ENCODE peak calls at places on chromosomes 3 and 15, in nine cellular contexts. One of them, this sample, is unnamed.
A peak's percentile ranks its signal among the peaks of the same experiment; 100 is the strongest.

GRCh38 chr3:141684758-141685157 is 53.3 kb upstream of the RNF7 start:
- DNase-seq in IMR-90: no peak
- DNase-seq in body of pancreas: no peak
- DNase-seq in A549: no peak
- DNase-seq in upper lobe of left lung: no peak
- DNase-seq in NB4: no peak
- DNase-seq in breast epithelium: no peak
- DNase-seq in transverse colon: no peak
- DNase-seq in heart left ventricle: no peak
- DNase-seq in this sample: no peak

GRCh38 chr3:174193559-174193958 is 665.6 kb upstream of the NAALADL2 start:
- DNase-seq in IMR-90: peak; percentile 56
- DNase-seq in body of pancreas: no peak
- DNase-seq in A549: no peak
- DNase-seq in upper lobe of left lung: no peak
- DNase-seq in NB4: no peak
- DNase-seq in breast epithelium: no peak
- DNase-seq in transverse colon: no peak
- DNase-seq in heart left ventricle: no peak
- DNase-seq in this sample: no peak

GRCh38 chr15:72481015-72481659 is 7.0 kb downstream of the ARIH1 start:
- DNase-seq in IMR-90: no peak
- DNase-seq in body of pancreas: no peak
- DNase-seq in A549: no peak
- DNase-seq in upper lobe of left lung: no peak
- DNase-seq in NB4: no peak
- DNase-seq in breast epithelium: no peak
- DNase-seq in transverse colon: no peak
- DNase-seq in heart left ventricle: no peak
- DNase-seq in this sample: no peak

GRCh38 chr3:26293351-26293750 is 329.2 kb upstream of the LRRC3B start:
- DNase-seq in IMR-90: no peak
- DNase-seq in body of pancreas: no peak
- DNase-seq in A549: no peak
- DNase-seq in upper lobe of left lung: no peak
- DNase-seq in NB4: no peak
- DNase-seq in breast epithelium: no peak
- DNase-seq in transverse colon: no peak
- DNase-seq in heart left ventricle: no peak
- DNase-seq in this sample: no peak

GRCh38 chr3:181906338-181906737 is 194.6 kb downstream of the SOX2 start:
- DNase-seq in IMR-90: no peak
- DNase-seq in body of pancreas: no peak
- DNase-seq in A549: no peak
- DNase-seq in upper lobe of left lung: no peak
- DNase-seq in NB4: no peak
- DNase-seq in breast epithelium: no peak
- DNase-seq in transverse colon: no peak
- DNase-seq in heart left ventricle: no peak
- DNase-seq in this sample: no peak

GRCh38 chr3:127081001-127081720 is 98.2 kb downstream of the PLXNA1 start:
- DNase-seq in IMR-90: no peak
- DNase-seq in body of pancreas: no peak
- DNase-seq in A549: no peak
- DNase-seq in upper lobe of left lung: no peak
- DNase-seq in NB4: no peak
- DNase-seq in breast epithelium: no peak
- DNase-seq in transverse colon: no peak
- DNase-seq in heart left ventricle: no peak
- DNase-seq in this sample: no peak

GRCh38 chr3:31180274-31180673 is 285.8 kb upstream of the GADL1 start:
- DNase-seq in IMR-90: no peak
- DNase-seq in body of pancreas: no peak
- DNase-seq in A549: no peak
- DNase-seq in upper lobe of left lung: no peak
- DNase-seq in NB4: no peak
- DNase-seq in breast epithelium: no peak
- DNase-seq in transverse colon: no peak
- DNase-seq in heart left ventricle: no peak
- DNase-seq in this sample: no peak

GRCh38 chr3:14871456-14872200 is 52.9 kb downstream of the FGD5 start:
- DNase-seq in IMR-90: no peak
- DNase-seq in body of pancreas: no peak
- DNase-seq in A549: no peak
- DNase-seq in upper lobe of left lung: no peak
- DNase-seq in NB4: no peak
- DNase-seq in breast epithelium: no peak
- DNase-seq in transverse colon: no peak
- DNase-seq in heart left ventricle: no peak
- DNase-seq in this sample: no peak

GRCh38 chr3:113594066-113594465 is 61.7 kb downstream of the SIDT1 start:
- DNase-seq in IMR-90: no peak
- DNase-seq in body of pancreas: no peak
- DNase-seq in A549: no peak
- DNase-seq in upper lobe of left lung: no peak
- DNase-seq in NB4: no peak
- DNase-seq in breast epithelium: no peak
- DNase-seq in transverse colon: no peak
- DNase-seq in heart left ventricle: no peak
- DNase-seq in this sample: peak; percentile 26

GRCh38 chr3:40524571-40525285 is at the start of gene ZNF621:
- DNase-seq in IMR-90: peak; percentile 79
- DNase-seq in body of pancreas: peak; percentile 93
- DNase-seq in A549: peak; percentile 87
- DNase-seq in upper lobe of left lung: peak; percentile 94
- DNase-seq in NB4: peak; percentile 89
- DNase-seq in breast epithelium: peak; percentile 90
- DNase-seq in transverse colon: peak; percentile 94
- DNase-seq in heart left ventricle: peak; percentile 94
- DNase-seq in this sample: peak; percentile 86

GRCh38 chr15:28886431-28887343 is 913 bp downstream of the APBA2 start:
- DNase-seq in IMR-90: no peak
- DNase-seq in body of pancreas: no peak
- DNase-seq in A549: no peak
- DNase-seq in upper lobe of left lung: no peak
- DNase-seq in NB4: no peak
- DNase-seq in breast epithelium: no peak
- DNase-seq in transverse colon: no peak
- DNase-seq in heart left ventricle: no peak
- DNase-seq in this sample: no peak

GRCh38 chr3:177050466-177051237 is 146.6 kb downstream of the TBL1XR1 start:
- DNase-seq in IMR-90: peak; percentile 64
- DNase-seq in body of pancreas: no peak
- DNase-seq in A549: peak; percentile 45
- DNase-seq in upper lobe of left lung: no peak
- DNase-seq in NB4: peak; percentile 43
- DNase-seq in breast epithelium: no peak
- DNase-seq in transverse colon: no peak
- DNase-seq in heart left ventricle: no peak
- DNase-seq in this sample: no peak

DNA sequence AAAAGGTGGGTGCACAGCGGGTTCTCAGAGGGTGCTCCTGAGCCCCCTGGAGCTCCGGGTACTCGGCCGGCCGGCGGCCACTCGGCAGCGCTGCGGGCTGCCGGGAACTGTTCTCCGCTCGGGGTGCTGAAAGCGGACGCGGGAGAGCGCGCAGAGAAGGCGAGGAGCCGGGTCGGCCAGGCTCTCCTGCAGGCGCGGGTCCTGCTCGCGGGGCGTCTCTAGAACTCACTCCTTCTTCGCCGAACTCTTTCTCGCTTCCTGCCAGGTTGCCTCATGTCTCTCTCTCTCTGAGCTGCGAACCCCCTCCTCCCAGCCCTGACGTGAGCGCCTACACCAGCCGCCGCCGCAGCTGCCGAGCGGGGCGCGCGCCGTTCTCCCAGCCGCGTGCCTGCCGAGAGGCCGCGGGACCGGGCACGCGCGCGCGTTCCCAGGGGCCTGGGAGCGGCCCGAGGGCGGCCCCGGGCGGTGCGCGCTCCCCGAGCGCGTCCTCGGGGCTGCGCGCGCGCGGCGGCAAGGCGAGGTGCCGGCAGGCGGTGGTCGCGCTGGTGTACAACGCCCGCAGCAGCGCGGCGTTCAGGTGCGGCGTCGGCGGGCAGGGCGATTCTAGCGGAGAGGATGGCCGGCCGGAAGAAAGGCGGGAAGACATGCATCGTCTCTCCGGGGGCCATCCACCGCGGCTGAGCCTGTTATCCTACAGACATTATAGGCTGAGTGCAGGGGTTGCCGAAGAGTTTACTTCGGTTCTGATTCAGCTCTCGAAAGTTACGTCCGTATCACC is at the start of gene PEX5L:
- DNase-seq in IMR-90: peak; percentile 15
- DNase-seq in body of pancreas: peak; percentile 77
- DNase-seq in A549: no peak
- DNase-seq in upper lobe of left lung: peak; percentile 27
- DNase-seq in NB4: peak; percentile 12
- DNase-seq in breast epithelium: peak; percentile 53
- DNase-seq in transverse colon: no peak
- DNase-seq in heart left ventricle: peak; percentile 27
- DNase-seq in this sample: no peak
- H3K4me3 ChIP-seq in IMR-90: peak within 1 kb of the TSS; percentile 25
- H3K4me3 ChIP-seq in body of pancreas: peak within 1 kb of the TSS; percentile 9
- H3K4me3 ChIP-seq in A549: no peak within 1 kb of the TSS
- H3K4me3 ChIP-seq in upper lobe of left lung: no peak within 1 kb of the TSS
- H3K4me3 ChIP-seq in NB4: no peak within 1 kb of the TSS
- H3K4me3 ChIP-seq in breast epithelium: no peak within 1 kb of the TSS
- H3K4me3 ChIP-seq in transverse colon: no peak within 1 kb of the TSS
- H3K4me3 ChIP-seq in heart left ventricle: peak within 1 kb of the TSS; percentile 29
- H3K4me3 ChIP-seq in this sample: no peak within 1 kb of the TSS

GRCh38 chr3:196048922-196049566 is 32.8 kb downstream of the TFRC start:
- DNase-seq in IMR-90: no peak
- DNase-seq in body of pancreas: no peak
- DNase-seq in A549: no peak
- DNase-seq in upper lobe of left lung: no peak
- DNase-seq in NB4: no peak
- DNase-seq in breast epithelium: no peak
- DNase-seq in transverse colon: no peak
- DNase-seq in heart left ventricle: no peak
- DNase-seq in this sample: no peak
- TF ChIP-seq POLR2A in IMR-90: no peak
- TF ChIP-seq POLR2A in body of pancreas: no peak
- TF ChIP-seq POLR2A in A549: no peak
- TF ChIP-seq POLR2A in upper lobe of left lung: no peak
- TF ChIP-seq POLR2A in NB4: no peak
- TF ChIP-seq POLR2A in breast epithelium: no peak
- TF ChIP-seq POLR2A in transverse colon: no peak
- TF ChIP-seq POLR2A in heart left ventricle: no peak
- TF ChIP-seq POLR2A in this sample: no peak

DNA sequence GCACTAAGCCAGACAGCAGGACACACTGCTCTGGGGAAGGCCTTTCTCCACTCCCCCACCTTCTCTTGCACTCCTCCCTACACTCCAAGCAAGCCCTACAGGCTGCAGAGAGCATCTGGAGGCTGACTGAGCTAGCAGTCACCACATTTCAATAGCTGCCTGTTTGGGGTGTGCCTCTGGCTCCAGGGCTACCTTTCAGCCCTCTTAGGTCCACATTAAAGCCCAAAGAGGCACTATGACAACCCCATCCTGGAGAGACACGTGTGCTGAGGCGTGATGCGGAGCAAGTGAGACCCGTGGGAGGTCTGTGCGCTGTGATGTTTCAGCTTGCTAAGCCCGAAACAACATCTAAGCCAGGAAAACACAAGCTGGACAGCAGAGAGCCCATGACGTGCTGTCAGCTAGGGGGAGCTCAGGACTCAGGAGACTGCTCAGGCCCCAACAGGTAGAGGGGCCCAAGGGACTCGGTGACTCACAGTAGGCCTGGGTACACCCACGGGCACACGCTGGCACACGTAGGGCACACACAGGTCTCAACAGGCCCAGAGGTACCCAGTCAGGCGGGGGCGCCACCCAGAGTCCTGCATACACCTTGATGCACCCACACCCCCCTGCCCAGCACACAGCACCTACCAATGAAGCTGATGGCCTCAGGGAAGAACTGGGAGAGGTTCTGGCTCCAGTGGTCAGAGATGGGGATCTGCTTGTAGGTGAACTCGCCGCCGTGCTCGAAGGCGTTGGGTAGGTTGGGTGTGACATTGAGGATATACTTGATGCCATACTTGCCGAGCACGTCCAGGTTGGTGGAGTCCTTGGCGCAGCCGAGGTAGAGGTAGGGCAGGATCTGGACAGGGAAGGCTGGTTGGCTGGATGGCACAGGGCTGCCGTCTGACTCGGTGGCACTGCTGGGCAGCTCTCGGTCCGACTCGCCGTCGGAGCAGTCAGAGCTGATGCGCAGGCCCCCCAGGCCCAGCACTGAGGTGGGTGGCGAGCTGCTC is 2.8 kb downstream of the DUSP7 start:
- DNase-seq in IMR-90: peak; percentile 29
- DNase-seq in body of pancreas: peak; percentile 16
- DNase-seq in A549: no peak
- DNase-seq in upper lobe of left lung: peak; percentile 56
- DNase-seq in NB4: peak; percentile 76
- DNase-seq in breast epithelium: no peak
- DNase-seq in transverse colon: no peak
- DNase-seq in heart left ventricle: peak; percentile 41
- DNase-seq in this sample: peak; percentile 66
- H3K4me3 ChIP-seq in IMR-90: no peak overlapping the region
- H3K4me3 ChIP-seq in body of pancreas: no peak overlapping the region
- H3K4me3 ChIP-seq in A549: no peak overlapping the region
- H3K4me3 ChIP-seq in upper lobe of left lung: no peak overlapping the region
- H3K4me3 ChIP-seq in NB4: peak overlapping the region; percentile 91
- H3K4me3 ChIP-seq in breast epithelium: peak overlapping the region; percentile 69
- H3K4me3 ChIP-seq in transverse colon: no peak overlapping the region
- H3K4me3 ChIP-seq in heart left ventricle: peak overlapping the region; percentile 90
- H3K4me3 ChIP-seq in this sample: no peak overlapping the region

GRCh38 chr3:197791120-197792018 is at the start of gene LRCH3:
- DNase-seq in IMR-90: peak; percentile 69
- DNase-seq in body of pancreas: peak; percentile 73
- DNase-seq in A549: peak; percentile 65
- DNase-seq in upper lobe of left lung: peak; percentile 85
- DNase-seq in NB4: peak; percentile 81
- DNase-seq in breast epithelium: peak; percentile 72
- DNase-seq in transverse colon: peak; percentile 76
- DNase-seq in heart left ventricle: peak; percentile 85
- DNase-seq in this sample: peak; percentile 67
- TF ChIP-seq POLR2A in IMR-90: peak; percentile 97
- TF ChIP-seq POLR2A in body of pancreas: peak; percentile 65
- TF ChIP-seq POLR2A in A549: peak; percentile 94
- TF ChIP-seq POLR2A in upper lobe of left lung: peak; percentile 67
- TF ChIP-seq POLR2A in NB4: peak; percentile 81
- TF ChIP-seq POLR2A in breast epithelium: peak; percentile 72
- TF ChIP-seq POLR2A in transverse colon: peak; percentile 80
- TF ChIP-seq POLR2A in heart left ventricle: no peak
- TF ChIP-seq POLR2A in this sample: peak; percentile 67

DNA sequence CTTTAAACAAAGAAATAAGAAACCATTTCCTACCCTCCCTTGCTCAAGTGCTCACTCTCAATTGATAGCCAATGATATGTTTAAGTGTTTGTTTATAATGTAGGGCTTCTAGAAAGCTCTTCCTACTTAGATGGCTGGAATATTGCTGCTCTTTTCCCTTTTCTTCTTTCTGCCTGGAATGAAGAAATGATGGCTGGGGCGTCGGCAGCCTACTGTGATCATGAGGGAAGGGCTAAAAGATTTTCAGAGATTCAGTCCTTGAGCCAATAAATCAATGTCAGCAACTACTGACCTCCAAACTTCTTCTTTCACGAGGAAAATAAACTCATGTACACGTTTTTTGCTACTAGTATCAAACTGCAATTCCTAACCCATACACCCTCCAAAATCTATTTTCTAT is 2.1 kb upstream of the GPR27 start:
- DNase-seq in IMR-90: no peak
- DNase-seq in body of pancreas: no peak
- DNase-seq in A549: no peak
- DNase-seq in upper lobe of left lung: no peak
- DNase-seq in NB4: no peak
- DNase-seq in breast epithelium: no peak
- DNase-seq in transverse colon: no peak
- DNase-seq in heart left ventricle: no peak
- DNase-seq in this sample: no peak
- H3K4me3 ChIP-seq in IMR-90: no peak overlapping the region
- H3K4me3 ChIP-seq in body of pancreas: no peak overlapping the region
- H3K4me3 ChIP-seq in A549: no peak overlapping the region
- H3K4me3 ChIP-seq in upper lobe of left lung: no peak overlapping the region
- H3K4me3 ChIP-seq in NB4: no peak overlapping the region
- H3K4me3 ChIP-seq in breast epithelium: no peak overlapping the region
- H3K4me3 ChIP-seq in transverse colon: no peak overlapping the region
- H3K4me3 ChIP-seq in heart left ventricle: no peak overlapping the region
- H3K4me3 ChIP-seq in this sample: no peak overlapping the region